ENCODE peak calls at places on chromosomes 2 and 18, in four cellular contexts. P, K, W and E are unnamed samples. For H3K4me1, the result is how much of the 10 kb centered on the place peaks cover.

GRCh38 chr18:79511671-79512301 is 116.1 kb downstream of the NFATC1 start:
- DNase-seq in P (no peak), W (no peak), K (no peak), E (peak)

GRCh38 chr18:10995576-10995975 is 153.8 kb downstream of the PIEZO2 start:
- DNase-seq in K (no peak), W (no peak), P (no peak), E (no peak)

GRCh38 chr2:237790353-237790752 is 8.2 kb upstream of the RBM44 start:
- DNase-seq in K (no peak), P (peak), W (no peak), E (no peak)

GRCh38 chr18:13809521-13810252 is 14.3 kb upstream of the MC5R start:
- DNase-seq in K (no peak), W (no peak), P (no peak), E (no peak)

GRCh38 chr18:48940854-48941531 is 9.8 kb downstream of the SMAD7 start:
- DNase-seq in P (peak), K (no peak), W (no peak), E (peak)

GRCh38 chr18:48136051-48136543 is 205.6 kb upstream of the SMAD2 start:
- DNase-seq in K (peak), P (no peak), W (no peak), E (peak)

GRCh38 chr2:20509766-20510490 is 63.1 kb downstream of the RHOB start:
- DNase-seq in W (peak), P (no peak), K (peak), E (peak)

GRCh38 chr18:389658-390357 is 110.7 kb downstream of the COLEC12 start:
- DNase-seq in W (no peak), P (peak), K (no peak), E (no peak)

GRCh38 chr2:112006076-112006410 is 49.0 kb upstream of the TMEM87B start:
- DNase-seq in P (peak), K (no peak), W (no peak), E (no peak)

GRCh38 chr2:232321156-232321816 is 57.3 kb upstream of the ALPP start:
- DNase-seq in W (no peak), K (no peak), P (no peak), E (peak)

GRCh38 chr2:232321817-232322559 is 56.6 kb upstream of the ALPP start:
- DNase-seq in P (no peak), W (peak), K (no peak), E (no peak)

GRCh38 chr2:232323328-232323650 is 55.3 kb upstream of the ALPP start:
- DNase-seq in K (no peak), W (no peak), P (no peak), E (no peak)

GRCh38 chr2:232324778-232325177 is 53.8 kb upstream of the ALPP start:
- DNase-seq in W (no peak), P (no peak), K (no peak), E (peak)

GRCh38 chr2:232322560-232323327 is 55.8 kb upstream of the ALPP start:
- DNase-seq in K (no peak), W (no peak), P (no peak), E (no peak)
- H3K27ac ChIP-seq in K (no peak), W (no peak), P (no peak), E (no peak)

DNA sequence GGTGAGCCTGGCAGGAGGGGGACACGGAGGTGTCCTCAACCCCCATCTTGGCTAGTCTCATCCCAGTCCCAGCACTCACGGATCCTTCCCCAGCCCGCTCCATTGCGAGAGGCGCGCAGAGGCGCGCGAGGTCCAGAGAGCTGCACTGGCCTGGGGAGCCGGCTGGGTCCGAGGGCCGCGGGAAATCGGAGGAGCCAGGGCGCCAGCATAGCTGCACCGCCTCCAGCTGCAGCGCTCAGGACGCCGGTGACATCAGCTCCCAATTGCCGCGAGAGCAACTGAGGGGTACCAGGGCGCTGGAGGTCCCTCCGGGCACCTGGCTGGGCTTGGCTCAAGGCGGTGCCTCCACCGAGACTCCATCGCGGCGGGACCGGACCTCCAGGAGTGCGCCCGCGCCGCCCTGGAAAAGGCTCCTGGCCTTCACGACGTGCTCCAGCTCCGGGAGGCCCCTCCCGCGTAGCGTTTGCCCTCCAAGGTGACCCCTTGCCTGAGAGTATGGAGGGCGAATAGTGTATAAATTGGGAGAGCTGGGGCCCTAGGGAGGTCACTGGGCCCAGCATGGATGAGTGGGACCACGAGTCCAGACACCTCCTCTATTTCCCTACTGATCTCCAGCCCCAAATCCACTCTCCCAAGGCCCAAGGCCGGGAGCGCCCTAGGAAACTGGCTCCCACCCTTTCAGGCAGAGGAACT is 5.5 kb downstream of the RTKN start:
- DNase-seq in K (no peak), P (no peak), W (no peak), E (no peak)
- H3K4me1 ChIP-seq in K (under half), P (under half), W (under half), E (under half)

DNA sequence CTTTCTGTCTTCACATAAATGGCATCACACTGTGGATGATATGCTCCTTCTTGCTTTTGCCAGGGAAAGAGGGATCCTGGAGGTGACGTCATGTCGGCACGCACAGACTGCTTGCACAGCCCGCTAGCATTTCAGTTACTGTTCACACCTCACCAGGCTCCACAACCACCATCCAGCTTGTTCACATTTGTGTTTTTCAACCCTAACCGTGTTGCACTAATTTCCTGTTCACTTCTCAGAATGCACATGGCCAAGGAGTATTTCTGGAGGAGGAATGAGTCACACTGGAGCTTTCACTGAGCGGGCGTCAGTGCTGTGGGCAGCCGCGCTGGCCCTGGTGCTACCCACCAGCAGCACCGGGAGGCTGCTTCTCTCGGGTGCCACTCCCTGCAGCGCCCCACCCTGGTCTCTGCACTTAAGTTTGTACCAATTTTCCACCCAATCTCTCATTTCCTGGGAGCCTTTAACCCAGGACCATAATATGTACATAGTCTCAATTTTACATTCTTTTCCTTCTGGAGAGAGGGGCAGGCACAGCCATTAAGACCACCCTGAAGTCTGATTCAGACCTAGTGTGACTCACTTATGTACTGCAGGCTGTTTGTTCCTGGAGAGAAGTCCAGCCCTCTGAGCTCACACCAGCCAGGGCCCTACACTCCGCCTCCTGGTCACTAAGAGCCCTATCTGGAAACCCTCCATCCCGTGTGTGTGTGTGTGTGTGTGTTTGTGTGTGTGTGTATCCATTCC is 65.1 kb downstream of the MBP start:
- DNase-seq in P (peak), W (peak), K (no peak), E (peak)
- TF ChIP-seq CTCF in P (no peak), W (no peak), K (peak), E (no peak)

DNA sequence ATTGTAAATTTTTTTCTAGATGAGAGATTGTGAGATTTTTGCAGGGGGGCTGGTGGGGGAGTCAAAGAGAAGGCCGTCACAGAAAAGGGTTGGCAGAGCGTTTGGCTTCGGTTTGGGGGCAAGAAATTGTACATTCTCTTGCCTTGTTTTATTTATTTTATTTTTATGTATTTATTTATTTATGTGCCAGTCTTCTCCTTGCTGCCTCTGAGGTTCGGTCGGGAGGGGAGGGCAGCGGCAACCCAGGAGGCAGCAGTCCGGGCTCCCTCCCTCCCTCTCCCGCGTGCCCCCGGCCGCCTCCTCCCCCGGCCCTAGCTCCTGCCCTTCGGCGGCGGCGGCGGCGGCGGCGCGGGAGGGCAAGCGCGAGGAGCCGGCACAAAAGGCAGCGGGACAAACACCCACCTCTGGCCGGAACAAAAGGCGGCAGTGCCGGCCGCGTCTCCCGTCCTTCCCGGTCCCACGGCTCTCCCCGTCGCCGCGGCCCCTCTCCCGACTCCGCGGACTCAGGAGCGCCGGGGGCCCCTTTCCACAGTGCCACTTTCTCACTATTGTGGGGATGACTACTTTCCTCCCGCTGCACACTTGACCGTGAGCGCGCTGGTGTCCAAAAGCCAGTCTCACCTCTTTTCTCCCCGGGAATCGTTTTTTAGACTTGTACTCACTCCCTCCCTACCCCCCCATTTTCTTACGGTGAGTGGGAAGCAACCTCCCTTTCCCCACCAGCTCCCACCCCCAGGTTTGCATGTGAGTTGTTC is 1.2 kb downstream of the BCL11A start:
- DNase-seq in K (peak), P (no peak), W (peak), E (peak)
- H3K27ac ChIP-seq in K (no peak), P (no peak), W (no peak), E (peak)

GRCh38 chr2:184721881-184722280 is 123.6 kb downstream of the ZNF804A start:
- DNase-seq in P (no peak), K (no peak), W (no peak), E (no peak)

GRCh38 chr2:184730288-184730687 is 132.0 kb downstream of the ZNF804A start:
- DNase-seq in P (no peak), K (no peak), W (no peak), E (no peak)

DNA sequence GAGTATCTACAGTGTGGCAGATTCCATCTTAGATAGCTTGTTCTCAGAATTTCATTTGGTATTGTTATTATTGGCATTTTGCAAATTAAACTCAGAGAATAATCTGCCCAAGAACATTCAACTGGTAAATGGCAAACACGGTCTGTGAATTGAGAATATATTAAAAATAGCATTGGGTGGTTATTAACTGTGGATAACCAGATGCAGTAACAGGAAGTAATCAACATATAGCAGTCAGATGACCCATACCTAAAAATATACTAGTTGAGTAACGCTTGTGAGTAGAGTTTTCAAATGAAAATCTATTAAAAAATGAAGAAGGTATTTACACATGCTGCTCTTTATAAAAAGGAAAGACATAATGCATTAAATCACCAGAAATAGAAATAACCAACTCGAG is 129.5 kb downstream of the ZNF804A start:
- DNase-seq in K (no peak), P (no peak), W (no peak), E (no peak)
- H3K4me1 ChIP-seq in K (under half), P (under half), W (under half), E (under half)

DNA sequence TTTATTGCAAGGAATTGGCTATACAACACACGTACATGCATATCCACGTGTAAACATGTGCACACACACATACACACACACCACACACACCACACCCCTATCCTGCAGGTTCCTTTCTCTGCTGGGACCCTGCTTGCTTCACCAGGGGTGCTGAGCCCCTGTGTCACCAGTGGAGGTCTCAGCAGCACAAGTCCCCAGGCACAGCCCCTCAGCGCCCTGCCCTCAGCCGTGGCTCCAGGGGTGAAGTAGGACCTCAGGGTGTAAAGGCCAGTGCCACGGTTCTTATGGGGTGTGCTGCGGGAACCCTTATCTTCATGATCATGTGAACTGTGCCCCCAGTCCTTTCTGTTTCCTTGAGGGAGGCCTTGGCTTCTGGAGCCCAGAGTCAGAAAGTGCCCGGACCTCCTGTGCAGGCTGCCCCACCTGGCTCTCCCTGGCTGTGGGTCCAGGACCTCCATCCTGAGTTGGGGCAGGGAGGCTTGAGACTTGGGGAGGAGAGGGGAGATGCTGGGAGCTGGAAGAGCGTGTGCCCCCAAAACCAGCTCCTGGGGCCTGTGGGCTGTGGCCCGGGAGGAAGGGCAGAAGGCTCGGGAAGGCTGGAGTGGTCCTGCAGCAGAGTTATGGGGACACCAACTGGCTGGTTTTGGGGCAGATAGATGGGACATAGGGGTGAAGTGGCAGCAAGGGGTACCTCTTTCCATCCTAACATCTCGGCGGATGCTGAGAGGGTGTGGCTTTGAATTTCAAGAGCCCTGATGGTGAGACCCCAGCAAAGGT is 20.3 kb upstream of the KLF11 start:
- DNase-seq in W (peak), K (no peak), P (no peak), E (no peak)
- TF ChIP-seq CTCF in W (no peak), K (no peak), P (no peak), E (no peak)

DNA sequence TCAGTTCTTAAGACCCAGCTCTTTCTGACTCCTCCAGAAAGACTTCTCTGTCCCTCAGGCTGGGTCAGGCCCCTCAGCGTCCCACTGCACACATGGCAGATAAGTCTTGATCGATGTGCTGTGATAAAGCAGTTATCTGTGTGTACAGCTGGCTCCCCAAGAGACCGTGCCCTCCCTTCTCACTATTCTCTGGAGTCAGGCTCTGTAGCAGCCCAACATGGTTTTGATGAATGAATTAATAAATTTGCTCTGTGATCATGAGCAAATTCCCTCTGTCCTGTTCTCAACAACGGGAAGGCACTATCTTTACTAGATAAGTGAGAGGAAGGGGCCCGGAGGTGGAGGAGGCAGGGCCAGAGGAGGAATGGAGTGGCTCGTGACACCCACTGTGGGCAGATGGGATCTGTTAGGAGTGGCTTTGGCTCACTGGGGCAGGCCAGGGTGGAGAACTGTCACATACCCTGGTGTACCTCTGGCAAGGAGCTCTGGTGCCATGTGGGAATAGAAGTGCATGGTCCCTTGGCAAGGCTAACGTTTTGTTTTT is 48.3 kb downstream of the ZFP36L2 start:
- DNase-seq in P (no peak), W (no peak), K (no peak), E (no peak)
- H3K27ac ChIP-seq in P (no peak), W (peak), K (peak), E (peak)

GRCh38 chr2:53964987-53965687 is 5.7 kb downstream of the PSME4 start:
- DNase-seq in P (no peak), K (no peak), W (no peak), E (no peak)

GRCh38 chr2:53969285-53970094 is 1.3 kb downstream of the PSME4 start:
- DNase-seq in P (peak), K (no peak), W (no peak), E (no peak)

GRCh38 chr2:53960476-53960875 is 10.3 kb downstream of the PSME4 start:
- DNase-seq in K (no peak), W (no peak), P (no peak), E (no peak)

GRCh38 chr2:53970095-53970897 is 497 bp downstream of the PSME4 start:
- DNase-seq in W (no peak), P (peak), K (peak), E (peak)

DNA sequence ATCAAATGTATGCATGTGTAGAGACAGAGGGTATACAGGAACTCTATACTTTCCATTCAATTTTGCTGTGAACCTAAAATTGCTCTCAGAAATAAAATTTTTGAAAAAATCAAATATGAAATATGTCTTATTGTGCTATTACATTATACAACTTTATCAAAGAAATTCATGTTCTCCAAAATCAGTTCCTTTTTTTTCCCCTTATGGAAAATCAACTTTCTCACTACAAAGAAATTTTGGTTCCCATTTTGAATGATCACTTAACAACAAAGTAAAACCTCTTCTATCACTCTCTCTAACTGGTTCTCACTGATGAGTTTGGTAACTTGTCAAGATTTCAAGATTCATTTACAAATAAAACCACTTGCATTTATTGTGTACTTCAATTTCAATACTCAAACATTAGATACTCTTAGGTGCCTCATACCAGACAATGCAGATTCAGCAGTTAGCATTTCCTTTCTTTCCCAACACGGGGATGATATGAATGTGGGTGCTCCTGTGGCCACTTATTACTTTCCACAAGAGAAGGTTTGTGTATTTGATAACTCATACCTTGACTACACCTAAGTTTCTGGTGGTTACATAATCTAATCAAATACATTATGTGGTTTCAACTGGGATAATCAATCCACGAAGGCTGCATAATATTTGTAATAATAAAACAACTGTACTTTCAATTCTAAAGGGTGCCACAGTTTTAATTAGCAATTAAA is 6.4 kb downstream of the PSME4 start:
- DNase-seq in K (no peak), P (no peak), W (no peak), E (no peak)
- H3K4me1 ChIP-seq in K (under half), P (under half), W (under half), E (under half)